ENCODE peak calls at places on chromosomes 3 and 15, in seven cellular contexts. P, U, B, N, X, W and Z are unnamed samples. For H3K27me3, the result is how much of the 10 kb centered on the place peaks cover.

GRCh38 chr15:57640935-57641682 is 49.4 kb downstream of the MYZAP start:
- DNase-seq in P (no peak), U (peak), B (peak), N (no peak), X (no peak), W (peak), Z (peak)

GRCh38 chr15:34324933-34325332 is 12.6 kb downstream of the SLC12A6 start:
- DNase-seq in P (no peak), U (no peak), B (no peak), N (no peak), X (no peak), W (no peak), Z (no peak)

GRCh38 chr3:47782538-47783308 is 1.0 kb upstream of the SMARCC1 start:
- DNase-seq in P (no peak), U (no peak), B (no peak), N (no peak), X (no peak), W (no peak), Z (peak)

GRCh38 chr3:183210862-183211341 is 42.2 kb upstream of the B3GNT5 start:
- DNase-seq in P (peak), U (no peak), B (no peak), N (no peak), X (no peak), W (no peak), Z (peak)

GRCh38 chr15:33735637-33736247 is 232.6 kb upstream of the CHRM5 start:
- DNase-seq in P (no peak), U (peak), B (peak), N (no peak), X (no peak), W (peak), Z (peak)

GRCh38 chr15:83510001-83510400 is 62.9 kb downstream of the SH3GL3 start:
- DNase-seq in P (no peak), U (no peak), B (no peak), N (no peak), X (no peak), W (peak), Z (no peak)

GRCh38 chr3:117628896-117629295 is 919.3 kb downstream of the TUSC7 start:
- DNase-seq in P (no peak), U (peak), B (no peak), N (no peak), X (no peak), W (peak), Z (no peak)

GRCh38 chr3:10524799-10525301 is 19.5 kb upstream of the ATP2B2 start:
- DNase-seq in P (no peak), U (no peak), B (peak), N (no peak), X (no peak), W (no peak), Z (no peak)

GRCh38 chr3:12803371-12803770 is 6.9 kb downstream of the CAND2 start:
- DNase-seq in P (no peak), U (no peak), B (no peak), N (no peak), X (no peak), W (no peak), Z (no peak)

GRCh38 chr15:39444729-39445470 is 136.0 kb upstream of the THBS1 start:
- DNase-seq in P (no peak), U (no peak), B (no peak), N (no peak), X (no peak), W (no peak), Z (peak)

GRCh38 chr3:179410317-179410716 is 41.0 kb downstream of the GNB4 start:
- DNase-seq in P (no peak), U (peak), B (no peak), N (no peak), X (no peak), W (no peak), Z (no peak)

GRCh38 chr3:86973440-86973839 is 17.5 kb downstream of the VGLL3 start:
- DNase-seq in P (no peak), U (peak), B (no peak), N (no peak), X (no peak), W (no peak), Z (peak)

GRCh38 chr3:45760878-45761711 is 35.2 kb downstream of the SLC6A20 start:
- DNase-seq in P (no peak), U (peak), B (peak), N (no peak), X (no peak), W (peak), Z (peak)

GRCh38 chr15:38864827-38865604 is 300.4 kb upstream of the RASGRP1 start:
- DNase-seq in P (no peak), U (peak), B (no peak), N (peak), X (no peak), W (no peak), Z (no peak)

GRCh38 chr15:31905054-31905453 is 125.3 kb upstream of the CHRNA7 start:
- DNase-seq in P (no peak), U (no peak), B (no peak), N (no peak), X (no peak), W (no peak), Z (no peak)

GRCh38 chr3:118932822-118933558 is 101.7 kb downstream of the IGSF11 start:
- DNase-seq in P (peak), U (no peak), B (no peak), N (peak), X (peak), W (no peak), Z (no peak)

GRCh38 chr15:100721758-100722550 is 119.6 kb downstream of the ASB7 start:
- DNase-seq in P (no peak), U (peak), B (peak), N (peak), X (no peak), W (no peak), Z (peak)

GRCh38 chr3:79018671-79019136 is 749.1 kb downstream of the ROBO1 start:
- DNase-seq in P (peak), U (peak), B (peak), N (peak), X (peak), W (peak), Z (peak)

GRCh38 chr3:15439476-15439875 is 12.1 kb downstream of the EAF1 start:
- DNase-seq in P (no peak), U (peak), B (no peak), N (no peak), X (no peak), W (no peak), Z (no peak)

GRCh38 chr3:101676219-101676764 is 640 bp downstream of the ZBTB11 start:
- DNase-seq in P (peak), U (peak), B (peak), N (peak), X (peak), W (peak), Z (peak)

GRCh38 chr3:82053236-82053635 is 291.8 kb upstream of the GBE1 start:
- DNase-seq in P (no peak), U (no peak), B (no peak), N (no peak), X (no peak), W (no peak), Z (no peak)

GRCh38 chr3:157070186-157070585 is 89.8 kb downstream of the CCNL1 start:
- DNase-seq in P (no peak), U (no peak), B (no peak), N (no peak), X (no peak), W (no peak), Z (no peak)

GRCh38 chr3:136193273-136194043 is 2.7 kb downstream of the MSL2 start:
- DNase-seq in P (no peak), U (no peak), B (peak), N (no peak), X (no peak), W (peak), Z (no peak)

GRCh38 chr3:146566138-146566537 is 21.7 kb upstream of the PLSCR1 start:
- DNase-seq in P (no peak), U (no peak), B (no peak), N (no peak), X (no peak), W (no peak), Z (no peak)

DNA sequence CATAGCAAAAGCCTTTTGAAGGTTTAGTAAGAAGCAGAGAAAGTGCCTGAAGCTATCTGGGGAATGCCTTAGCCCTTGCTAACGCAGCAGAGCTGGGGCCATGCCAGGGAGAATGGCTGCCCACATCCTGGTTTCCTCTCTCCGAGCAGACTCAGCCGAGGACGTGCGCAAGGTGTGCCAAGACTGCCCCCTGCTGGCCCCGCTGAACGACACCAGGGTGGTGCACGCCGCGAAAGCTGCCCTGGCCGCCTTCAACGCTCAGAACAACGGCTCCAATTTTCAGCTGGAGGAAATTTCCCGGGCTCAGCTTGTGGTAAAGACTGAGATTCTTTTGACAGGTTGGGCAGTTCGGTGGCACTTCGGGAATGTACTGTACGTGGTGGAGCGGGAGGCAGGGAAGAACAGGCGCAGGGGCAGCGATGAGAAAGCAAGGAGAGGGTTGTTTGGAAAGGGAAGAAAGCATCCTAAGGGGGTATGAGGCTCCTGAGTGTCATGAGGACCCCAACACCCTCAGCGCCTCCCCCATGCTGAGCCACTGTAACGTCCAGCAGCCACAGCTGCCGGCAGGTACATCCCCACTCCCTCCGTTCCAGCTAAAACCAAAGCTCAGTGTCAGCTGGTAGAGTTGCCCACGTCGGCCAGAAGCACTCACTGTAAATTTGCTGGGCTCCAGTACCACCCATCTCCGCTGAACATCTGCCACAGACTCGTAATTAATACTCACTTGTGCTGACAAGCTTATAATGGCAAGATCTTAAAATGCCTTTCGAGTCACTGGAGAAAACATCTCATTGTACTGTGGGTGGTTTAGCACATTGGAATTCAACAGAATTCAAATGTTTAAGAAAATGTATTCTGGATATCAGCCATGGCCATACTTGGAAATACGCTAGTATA is 4.4 kb downstream of the AHSG start:
- DNase-seq in P (peak), U (peak), B (peak), N (peak), X (peak), W (peak), Z (peak)
- H3K27me3 ChIP-seq in P (under half), U (under half), B (under half), N (half or more), X (under half), W (under half), Z (under half)

GRCh38 chr3:52188586-52189404 is 9.2 kb upstream of the ALAS1 start:
- DNase-seq in P (peak), U (no peak), B (no peak), N (no peak), X (no peak), W (no peak), Z (peak)

GRCh38 chr3:52187576-52187975 is 10.4 kb upstream of the ALAS1 start:
- DNase-seq in P (no peak), U (no peak), B (no peak), N (no peak), X (no peak), W (no peak), Z (no peak)

GRCh38 chr3:52191663-52192062 is 6.3 kb upstream of the ALAS1 start:
- DNase-seq in P (no peak), U (no peak), B (no peak), N (no peak), X (no peak), W (no peak), Z (no peak)

GRCh38 chr3:52193059-52193458 is 4.9 kb upstream of the ALAS1 start:
- DNase-seq in P (peak), U (peak), B (peak), N (peak), X (no peak), W (no peak), Z (no peak)

GRCh38 chr3:52190294-52190841 is 7.6 kb upstream of the ALAS1 start:
- DNase-seq in P (peak), U (peak), B (peak), N (peak), X (peak), W (no peak), Z (no peak)
- H3K27me3 ChIP-seq in P (under half), U (under half), B (under half), N (under half), X (under half), W (under half), Z (under half)

GRCh38 chr15:79091204-79091867 is 756 bp upstream of the RASGRF1 start:
- DNase-seq in P (no peak), U (peak), B (no peak), N (no peak), X (no peak), W (no peak), Z (peak)

GRCh38 chr15:79092382-79092781 is 1.8 kb upstream of the RASGRF1 start:
- DNase-seq in P (no peak), U (no peak), B (no peak), N (no peak), X (no peak), W (no peak), Z (no peak)

GRCh38 chr15:79093352-79093935 is 2.9 kb upstream of the RASGRF1 start:
- DNase-seq in P (no peak), U (no peak), B (no peak), N (no peak), X (no peak), W (no peak), Z (no peak)

GRCh38 chr15:79090487-79091203 is at the start of gene RASGRF1:
- DNase-seq in P (no peak), U (no peak), B (no peak), N (no peak), X (no peak), W (no peak), Z (peak)

DNA sequence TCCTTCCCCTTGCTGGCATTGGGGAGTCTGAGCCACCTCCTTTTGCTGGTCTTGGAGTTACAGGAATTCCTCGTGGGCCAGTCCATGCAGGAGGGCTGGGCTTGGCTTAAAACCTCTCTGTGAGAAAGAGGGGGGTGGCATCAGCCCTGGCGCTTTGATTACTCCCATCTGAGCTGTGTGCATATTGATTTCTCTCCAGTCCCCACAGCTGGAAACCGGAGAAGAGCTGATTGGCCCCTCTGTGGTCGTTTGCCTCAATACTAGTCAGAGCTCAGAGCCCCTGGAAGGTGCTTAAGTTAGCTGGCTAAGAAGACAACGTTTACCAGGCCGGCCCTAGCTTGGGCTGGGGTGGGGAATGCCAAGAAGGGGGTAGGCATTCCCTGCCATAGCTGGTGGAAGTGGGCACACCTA is 4.0 kb upstream of the RASGRF1 start:
- DNase-seq in P (no peak), U (no peak), B (no peak), N (no peak), X (no peak), W (no peak), Z (no peak)
- H3K27me3 ChIP-seq in P (under half), U (under half), B (under half), N (half or more), X (under half), W (half or more), Z (under half)

DNA sequence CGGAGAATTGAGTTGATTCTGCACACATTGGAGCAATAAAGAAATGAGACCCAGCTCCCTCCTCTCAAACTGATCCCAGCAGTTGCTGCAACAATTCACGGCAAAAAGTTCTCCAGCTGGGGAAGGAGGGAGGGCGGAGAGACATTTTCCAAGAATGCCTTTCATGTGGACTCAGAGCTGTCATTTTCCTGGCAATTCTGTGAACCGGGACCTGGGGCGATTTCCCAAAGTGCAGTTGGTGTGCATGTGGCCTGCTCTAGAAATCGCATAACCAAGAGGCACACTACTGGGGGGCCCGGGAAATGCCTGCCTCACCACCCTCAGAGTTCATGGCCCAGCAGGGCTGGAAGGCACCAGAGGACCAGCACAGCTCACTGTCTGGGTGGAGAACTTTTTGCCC is 48.7 kb upstream of the IREB2 start:
- DNase-seq in P (no peak), U (no peak), B (no peak), N (no peak), X (no peak), W (no peak), Z (peak)
- H3K27me3 ChIP-seq in P (under half), U (half or more), B (under half), N (half or more), X (under half), W (half or more), Z (under half)

GRCh38 chr3:71066849-71067261 is 516.7 kb downstream of the FOXP1 start:
- DNase-seq in P (no peak), U (peak), B (no peak), N (no peak), X (no peak), W (no peak), Z (peak)
- H3K27me3 ChIP-seq in P (under half), U (under half), B (under half), N (under half), X (under half), W (under half), Z (under half)

GRCh38 chr15:70853855-70854668 is at the start of gene LARP6:
- DNase-seq in P (peak), U (peak), B (peak), N (peak), X (peak), W (peak), Z (no peak)

GRCh38 chr15:70856884-70857546 is 3.1 kb upstream of the LARP6 start:
- DNase-seq in P (no peak), U (peak), B (no peak), N (peak), X (no peak), W (no peak), Z (peak)

GRCh38 chr15:70854669-70854976 is 666 bp upstream of the LARP6 start:
- DNase-seq in P (no peak), U (peak), B (no peak), N (no peak), X (no peak), W (no peak), Z (no peak)

GRCh38 chr15:70856177-70856883 is 2.4 kb upstream of the LARP6 start:
- DNase-seq in P (no peak), U (peak), B (no peak), N (no peak), X (no peak), W (no peak), Z (no peak)

GRCh38 chr15:70855764-70856163 is 1.8 kb upstream of the LARP6 start:
- DNase-seq in P (no peak), U (peak), B (no peak), N (no peak), X (no peak), W (no peak), Z (no peak)
- H3K27me3 ChIP-seq in P (under half), U (under half), B (under half), N (under half), X (under half), W (under half), Z (under half)

DNA sequence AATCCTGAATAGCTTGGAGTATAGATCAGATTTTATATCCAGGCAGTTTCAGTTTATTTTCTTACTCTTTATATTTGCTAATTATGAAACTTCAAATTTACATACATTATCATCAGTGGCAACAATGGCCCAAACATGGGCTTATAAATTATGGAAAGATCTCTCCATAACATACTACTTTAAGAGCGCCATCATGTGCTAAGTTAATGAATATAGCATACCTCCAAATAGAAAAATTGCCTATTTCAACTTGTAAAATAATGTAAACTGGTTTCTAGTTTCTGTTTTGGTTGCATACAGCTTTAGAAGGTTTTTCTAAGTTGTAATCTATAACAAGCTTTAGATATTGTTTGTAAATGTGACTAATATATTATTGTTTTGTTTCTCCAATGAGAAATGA is 531.3 kb upstream of the UBE2E2 start:
- DNase-seq in P (no peak), U (no peak), B (no peak), N (no peak), X (no peak), W (no peak), Z (no peak)
- H3K27me3 ChIP-seq in P (under half), U (under half), B (under half), N (under half), X (under half), W (under half), Z (under half)

GRCh38 chr3:124014366-124014942 is 22.5 kb upstream of the ROPN1 start:
- DNase-seq in P (no peak), U (peak), B (no peak), N (no peak), X (no peak), W (no peak), Z (no peak)
- H3K27me3 ChIP-seq in P (under half), U (under half), B (under half), N (under half), X (under half), W (under half), Z (under half)